ENCODE peak calls at places on chromosomes 2 and 18, in eight cellular contexts. Z, V, C, H, L, F, R and W are unnamed samples.

GRCh38 chr2:241412144-241412543 is 56.1 kb downstream of the FARP2 start:
- DNase-seq in Z (no peak), V (no peak), C (no peak), H (no peak), L (no peak), F (peak), R (no peak), W (no peak)

GRCh38 chr2:26344581-26345283 is 1.2 kb upstream of the SELENOI start:
- DNase-seq in Z (no peak), V (no peak), C (no peak), H (no peak), L (peak), F (peak), R (no peak), W (no peak)

GRCh38 chr2:18149660-18150246 is 271.3 kb downstream of the KCNS3 start:
- DNase-seq in Z (no peak), V (no peak), C (no peak), H (peak), L (peak), F (peak), R (peak), W (no peak)

GRCh38 chr18:22609642-22610041 is 191.9 kb upstream of the CTAGE1 start:
- DNase-seq in Z (no peak), V (no peak), C (peak), H (no peak), L (no peak), F (peak), R (no peak), W (no peak)

GRCh38 chr2:2845267-2845666 is 514.2 kb upstream of the MYT1L start:
- DNase-seq in Z (no peak), V (no peak), C (no peak), H (no peak), L (no peak), F (no peak), R (no peak), W (no peak)

GRCh38 chr2:237766334-237766733 is 32.2 kb upstream of the RBM44 start:
- DNase-seq in Z (no peak), V (no peak), C (no peak), H (no peak), L (no peak), F (peak), R (no peak), W (no peak)

GRCh38 chr2:20231632-20232031 is 6.7 kb upstream of the SDC1 start:
- DNase-seq in Z (no peak), V (no peak), C (no peak), H (peak), L (peak), F (peak), R (no peak), W (no peak)

GRCh38 chr2:108909917-108910515 is 79.0 kb downstream of the EDAR start:
- DNase-seq in Z (no peak), V (no peak), C (no peak), H (no peak), L (no peak), F (no peak), R (no peak), W (no peak)

GRCh38 chr2:159855153-159856140 is 57.4 kb upstream of the CD302 start:
- DNase-seq in Z (no peak), V (no peak), C (no peak), H (peak), L (no peak), F (peak), R (no peak), W (no peak)

GRCh38 chr2:133504566-133505505 is 63.4 kb downstream of the NCKAP5 start:
- DNase-seq in Z (no peak), V (no peak), C (peak), H (peak), L (no peak), F (peak), R (no peak), W (no peak)

GRCh38 chr2:233832414-233832813 is 21.9 kb downstream of the HJURP start:
- DNase-seq in Z (no peak), V (no peak), C (no peak), H (no peak), L (no peak), F (peak), R (no peak), W (no peak)

GRCh38 chr2:24971300-24971549 is 530 bp downstream of the DNAJC27 start:
- DNase-seq in Z (no peak), V (no peak), C (no peak), H (no peak), L (no peak), F (no peak), R (no peak), W (no peak)

GRCh38 chr2:172900871-172901270 is 165.2 kb downstream of the RAPGEF4 start:
- DNase-seq in Z (no peak), V (no peak), C (no peak), H (no peak), L (no peak), F (no peak), R (no peak), W (no peak)

GRCh38 chr2:15943914-15944313 is 3.6 kb downstream of the MYCN start:
- DNase-seq in Z (no peak), V (no peak), C (no peak), H (no peak), L (no peak), F (no peak), R (no peak), W (no peak)

GRCh38 chr2:38427053-38427452 is 50.0 kb upstream of the ATL2 start:
- DNase-seq in Z (no peak), V (no peak), C (no peak), H (no peak), L (no peak), F (no peak), R (no peak), W (no peak)